ENCODE peak calls at places on chromosomes 12 and 14, in four cellular contexts. D, R, F and T are unnamed samples.

GRCh38 chr12:53844989-53845836 is 93.4 kb upstream of the HOXC13 start:
- DNase-seq in R (peak), D (peak), F (peak), T (no peak)

GRCh38 chr12:52063986-52064649 is 5.7 kb upstream of the ATG101 start:
- DNase-seq in D (no peak), F (no peak), R (peak), T (no peak)

GRCh38 chr14:84857129-84857528 is 672.8 kb upstream of the FLRT2 start:
- DNase-seq in R (no peak), F (no peak), D (no peak), T (no peak)

GRCh38 chr12:6603095-6603567 is 4.0 kb downstream of the CHD4 start:
- DNase-seq in R (peak), D (peak), F (peak), T (no peak)

GRCh38 chr12:75979181-75979580 is 52.4 kb downstream of the PHLDA1 start:
- DNase-seq in D (no peak), F (no peak), R (peak), T (no peak)

GRCh38 chr12:30843211-30843610 is 83.3 kb upstream of the TSPAN11 start:
- DNase-seq in R (no peak), F (no peak), D (peak), T (no peak)

GRCh38 chr12:11727133-11727664 is 77.7 kb downstream of the ETV6 start:
- DNase-seq in F (no peak), R (no peak), D (no peak), T (no peak)

GRCh38 chr12:52019123-52019770 is 12.5 kb downstream of the TAMALIN start:
- DNase-seq in D (no peak), R (no peak), F (no peak), T (no peak)

GRCh38 chr12:79897617-79898016 is 37.3 kb downstream of the PPP1R12A start:
- DNase-seq in D (no peak), F (peak), R (peak), T (peak)

GRCh38 chr12:96250119-96250685 is 56.0 kb downstream of the ELK3 start:
- DNase-seq in D (no peak), R (no peak), F (no peak), T (peak)

GRCh38 chr12:49626169-49626835 is 2.9 kb downstream of the PRPF40B start:
- DNase-seq in F (no peak), D (no peak), R (peak), T (no peak)

GRCh38 chr12:67651380-67651695 is 2.8 kb downstream of the DYRK2 start:
- DNase-seq in R (peak), F (peak), D (no peak), T (no peak)

GRCh38 chr14:22465201-22465835 is 123.7 kb downstream of the DAD1 start:
- DNase-seq in F (no peak), D (no peak), R (peak), T (no peak)

GRCh38 chr12:52655251-52655650 is 3.2 kb upstream of the KRT2 start:
- DNase-seq in R (no peak), D (no peak), F (no peak), T (no peak)

GRCh38 chr12:6199531-6200265 is 502 bp upstream of the CD9 start:
- DNase-seq in F (peak), R (no peak), D (peak), T (no peak)

GRCh38 chr14:74463697-74464096 is 29.4 kb downstream of the NPC2 start:
- DNase-seq in D (no peak), R (no peak), F (no peak), T (no peak)

GRCh38 chr12:6273931-6274687 is 36.4 kb upstream of the PLEKHG6 start:
- DNase-seq in R (no peak), F (peak), D (no peak), T (no peak)

GRCh38 chr14:76640923-76641395 is 120.3 kb upstream of the VASH1 start:
- DNase-seq in F (no peak), D (no peak), R (no peak), T (no peak)

DNA sequence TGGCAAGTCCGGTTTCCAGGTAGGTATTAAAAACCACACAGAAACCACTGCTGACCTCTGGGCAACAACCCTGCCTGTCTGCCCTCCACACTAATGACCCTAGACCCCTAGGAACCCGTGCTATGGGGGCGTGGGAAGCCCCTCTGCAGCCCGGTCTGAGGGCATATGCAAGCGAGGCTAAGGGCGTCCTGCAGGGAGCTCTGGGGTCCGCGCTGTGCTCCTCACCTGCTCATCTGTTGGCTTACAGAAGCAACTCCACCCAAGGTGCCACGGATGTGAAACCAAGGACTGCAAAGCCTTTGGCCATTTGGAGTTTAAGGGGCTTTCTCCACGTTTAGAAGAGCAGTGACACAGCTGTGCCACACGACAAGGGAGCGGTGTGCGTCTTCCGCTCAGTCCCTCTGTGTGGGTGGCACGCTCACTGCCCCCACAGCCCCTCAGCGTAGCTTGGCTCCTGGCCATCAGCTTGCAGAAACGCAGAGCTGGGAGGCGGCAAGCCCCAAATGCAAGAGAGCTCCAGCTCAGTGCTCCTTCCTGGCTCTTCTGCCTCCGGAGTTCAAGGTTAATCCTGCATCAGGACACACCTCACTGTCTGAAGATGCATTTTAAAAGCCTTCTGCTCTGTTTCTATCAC is 18.4 kb downstream of the AMN start:
- DNase-seq in D (no peak), F (no peak), R (no peak), T (no peak)
- H4K5ac ChIP-seq in D (no peak), F (no peak), R (no peak), T (no peak)

DNA sequence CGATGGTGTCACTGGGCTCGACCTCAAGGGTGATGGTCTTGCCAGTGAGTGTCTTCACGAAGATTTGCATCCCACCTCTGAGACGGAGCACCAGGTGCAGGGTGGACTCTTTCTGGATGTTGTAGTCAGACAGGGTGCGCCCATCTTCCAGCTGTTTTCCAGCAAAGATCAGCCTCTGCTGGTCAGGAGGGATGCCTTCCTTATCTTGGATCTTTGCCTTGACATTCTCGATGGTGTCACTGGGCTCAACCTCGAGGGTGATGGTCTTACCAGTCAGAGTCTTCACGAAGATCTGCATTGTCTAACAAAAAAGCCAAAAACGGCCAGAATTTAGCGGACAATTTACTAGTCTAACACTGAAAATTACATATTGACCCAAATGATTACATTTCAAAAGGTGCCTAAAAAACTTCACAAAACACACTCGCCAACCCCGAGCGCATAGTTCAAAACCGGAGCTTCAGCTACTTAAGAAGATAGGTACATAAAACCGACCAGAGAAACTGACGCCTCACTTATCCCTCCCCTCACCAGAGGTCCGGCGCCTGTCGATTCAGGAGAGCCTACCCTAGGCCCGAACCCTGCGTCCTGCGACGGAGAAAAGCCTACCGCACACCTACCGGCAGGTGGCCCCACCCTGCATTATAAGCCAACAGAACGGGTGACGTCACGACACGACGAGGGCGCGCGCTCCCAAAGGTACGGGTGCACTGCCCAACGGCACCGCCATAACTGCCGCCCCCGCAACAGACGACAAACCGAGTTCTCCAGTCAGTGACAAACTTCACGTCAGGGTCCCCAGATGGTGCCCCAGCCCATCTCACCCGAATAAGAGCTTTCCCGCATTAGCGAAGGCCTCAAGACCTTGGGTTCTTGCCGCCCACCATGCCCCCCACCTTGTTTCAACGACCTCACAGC is 717 bp downstream of the UBC start:
- DNase-seq in D (peak), F (peak), R (peak), T (no peak)
- H4K5ac ChIP-seq in D (no peak), F (no peak), R (peak), T (peak)

GRCh38 chr12:127912266-127912665 is 354.7 kb upstream of the TMEM132C start:
- DNase-seq in F (no peak), R (no peak), D (no peak), T (no peak)
- H4K5ac ChIP-seq in F (no peak), R (no peak), D (no peak), T (no peak)

GRCh38 chr12:47942327-47943230 is 20.8 kb upstream of the TMEM106C start:
- DNase-seq in F (peak), D (peak), R (no peak), T (peak)

GRCh38 chr12:47939009-47939601 is 24.3 kb upstream of the TMEM106C start:
- DNase-seq in D (peak), F (no peak), R (no peak), T (no peak)

GRCh38 chr12:47938594-47938993 is 24.8 kb upstream of the TMEM106C start:
- DNase-seq in D (peak), R (no peak), F (no peak), T (no peak)

GRCh38 chr12:47941475-47942326 is 21.7 kb upstream of the TMEM106C start:
- DNase-seq in F (no peak), D (peak), R (no peak), T (no peak)

GRCh38 chr12:47940773-47941474 is 22.5 kb upstream of the TMEM106C start:
- DNase-seq in R (no peak), D (no peak), F (no peak), T (no peak)
- H4K5ac ChIP-seq in R (no peak), D (no peak), F (no peak), T (no peak)

GRCh38 chr14:35987731-35988130 is 161.6 kb downstream of the BRMS1L start:
- DNase-seq in D (no peak), F (no peak), R (no peak), T (no peak)
- H4K5ac ChIP-seq in D (no peak), F (no peak), R (no peak), T (no peak)

GRCh38 chr12:127722651-127723050 is 544.3 kb upstream of the TMEM132C start:
- DNase-seq in F (no peak), R (no peak), D (no peak), T (no peak)

GRCh38 chr12:127720334-127720733 is 546.6 kb upstream of the TMEM132C start:
- DNase-seq in D (no peak), F (no peak), R (no peak), T (no peak)

GRCh38 chr12:127716181-127716580 is 550.8 kb upstream of the TMEM132C start:
- DNase-seq in R (no peak), D (no peak), F (no peak), T (no peak)

GRCh38 chr12:127712561-127712960 is 554.4 kb upstream of the TMEM132C start:
- DNase-seq in D (no peak), F (no peak), R (no peak), T (no peak)

GRCh38 chr12:127717293-127717692 is 549.7 kb upstream of the TMEM132C start:
- DNase-seq in F (no peak), D (no peak), R (no peak), T (no peak)
- H4K5ac ChIP-seq in F (no peak), D (no peak), R (no peak), T (no peak)

DNA sequence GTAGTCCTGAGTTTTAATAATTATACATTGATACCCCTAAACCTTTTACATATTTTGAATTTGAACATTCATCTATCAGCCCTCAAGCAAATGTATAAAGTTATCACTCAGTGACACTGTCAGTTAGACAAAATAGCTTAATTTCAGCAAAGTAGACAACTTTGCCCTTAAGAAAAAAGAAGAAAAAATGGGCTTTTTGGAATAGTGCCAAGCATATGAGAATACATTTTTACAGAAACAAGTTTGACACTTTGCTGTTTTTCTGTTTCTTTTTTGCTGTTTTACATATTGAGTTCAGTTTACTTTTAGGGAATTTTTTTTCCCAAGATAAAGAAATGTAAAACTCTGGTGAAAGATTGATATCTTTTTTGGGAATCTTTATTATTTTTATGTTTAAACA is 14.3 kb downstream of the TBK1 start:
- DNase-seq in F (no peak), R (no peak), D (no peak), T (no peak)
- H4K5ac ChIP-seq in F (no peak), R (no peak), D (no peak), T (no peak)